ENCODE peak calls at places on chromosomes 7 and 10, in four cellular contexts. M, P, O and F are unnamed samples.

GRCh38 chr10:71241899-71242620 is 29.7 kb downstream of the UNC5B start:
- DNase-seq in M (no peak), P (no peak), O (no peak), F (no peak)

GRCh38 chr10:112353046-112353445 is 20.9 kb upstream of the ACSL5 start:
- DNase-seq in M (no peak), P (no peak), O (no peak), F (no peak)

GRCh38 chr10:47065903-47066302 is 154.7 kb downstream of the PTPN20 start:
- DNase-seq in M (no peak), P (no peak), O (no peak), F (no peak)

GRCh38 chr7:41987-42386 is 150.4 kb upstream of the FAM20C start:
- DNase-seq in M (no peak), P (no peak), O (no peak), F (no peak)

GRCh38 chr10:21336476-21337170 is 188.9 kb downstream of the SKIDA1 start:
- DNase-seq in M (no peak), P (peak; percentile 85), O (peak; percentile 86), F (no peak)

GRCh38 chr7:121516791-121517305 is 120.7 kb upstream of the FAM3C start:
- DNase-seq in M (no peak), P (no peak), O (no peak), F (no peak)

GRCh38 chr7:11060883-11061282 is 87.2 kb downstream of the PHF14 start:
- DNase-seq in M (no peak), P (no peak), O (no peak), F (no peak)

GRCh38 chr7:40436761-40437160 is 302.0 kb downstream of the SUGCT start:
- DNase-seq in M (no peak), P (no peak), O (no peak), F (no peak)

GRCh38 chr7:96407427-96407826 is 85.5 kb upstream of the SLC25A13 start:
- DNase-seq in M (no peak), P (no peak), O (no peak), F (no peak)

GRCh38 chr7:41247128-41247865 is 455.6 kb downstream of the INHBA start:
- DNase-seq in M (no peak), P (no peak), O (no peak), F (no peak)

GRCh38 chr10:125149278-125150047 is 10.9 kb downstream of the CTBP2 start:
- DNase-seq in M (no peak), P (peak; percentile 67), O (peak; percentile 53), F (no peak)

GRCh38 chr10:86868353-86868752 is 89.1 kb downstream of the MMRN2 start:
- DNase-seq in M (no peak), P (peak; percentile 95), O (no peak), F (no peak)

GRCh38 chr7:151494569-151495284 is 25.0 kb downstream of the RHEB start:
- DNase-seq in M (no peak), P (no peak), O (no peak), F (no peak)

GRCh38 chr7:85974176-85974575 is 669.5 kb upstream of the GRM3 start:
- DNase-seq in M (no peak), P (no peak), O (no peak), F (no peak)

GRCh38 chr7:80622531-80622930 is 15.9 kb upstream of the CD36 start:
- DNase-seq in M (no peak), P (no peak), O (no peak), F (no peak)

GRCh38 chr7:22853138-22853537 is 30.5 kb upstream of the TOMM7 start:
- DNase-seq in M (no peak), P (no peak), O (no peak), F (no peak)

GRCh38 chr10:48213047-48213446 is 61.4 kb downstream of the FRMPD2 start:
- DNase-seq in M (no peak), P (no peak), O (no peak), F (no peak)

GRCh38 chr7:158470336-158470735 is 117.3 kb downstream of the PTPRN2 start:
- DNase-seq in M (no peak), P (peak; percentile 48), O (no peak), F (no peak)

GRCh38 chr10:76939862-76940495 is 697.6 kb downstream of the KCNMA1 start:
- DNase-seq in M (no peak), P (no peak), O (no peak), F (no peak)

GRCh38 chr7:17233643-17234397 is 64.6 kb upstream of the AHR start:
- DNase-seq in M (peak; percentile 58), P (no peak), O (no peak), F (no peak)

GRCh38 chr7:110809832-110810231 is 281.1 kb upstream of the LRRN3 start:
- DNase-seq in M (no peak), P (no peak), O (no peak), F (no peak)

GRCh38 chr7:43385856-43386255 is 197.1 kb upstream of the STK17A start:
- DNase-seq in M (no peak), P (no peak), O (no peak), F (no peak)

GRCh38 chr7:156490021-156490800 is 150.4 kb upstream of the RNF32 start:
- DNase-seq in M (no peak), P (no peak), O (no peak), F (no peak)

GRCh38 chr10:97378933-97379921 is 21.9 kb downstream of the RRP12 start:
- DNase-seq in M (no peak), P (no peak), O (no peak), F (no peak)

GRCh38 chr10:73601486-73601921 is 10.4 kb upstream of the USP54 start:
- DNase-seq in M (no peak), P (peak; percentile 49), O (no peak), F (no peak)

GRCh38 chr7:148503900-148504487 is 86.6 kb upstream of the C7orf33 start:
- DNase-seq in M (peak; percentile 56), P (peak; percentile 52), O (peak; percentile 16), F (no peak)

GRCh38 chr10:124000792-124001201 is 92.6 kb downstream of the CHST15 start:
- DNase-seq in M (no peak), P (no peak), O (no peak), F (no peak)

GRCh38 chr10:110648743-110649651 is 4.9 kb downstream of the RBM20 start:
- DNase-seq in M (no peak), P (no peak), O (no peak), F (no peak)

GRCh38 chr7:151851160-151851751 is 25.7 kb downstream of the PRKAG2 start:
- DNase-seq in M (peak; percentile 23), P (no peak), O (no peak), F (no peak)

GRCh38 chr7:80608292-80608691 is 30.1 kb upstream of the CD36 start:
- DNase-seq in M (no peak), P (no peak), O (no peak), F (no peak)

GRCh38 chr7:131898418-131898817 is 342.0 kb upstream of the PODXL start:
- DNase-seq in M (no peak), P (no peak), O (no peak), F (no peak)

GRCh38 chr10:24350111-24350921 is 141.4 kb downstream of the KIAA1217 start:
- DNase-seq in M (no peak), P (no peak), O (no peak), F (no peak)

GRCh38 chr7:103487419-103487818 is 41.4 kb upstream of the SLC26A5 start:
- DNase-seq in M (no peak), P (no peak), O (no peak), F (no peak)

GRCh38 chr10:6491841-6492609 is 88.1 kb downstream of the PRKCQ start:
- DNase-seq in M (no peak), P (no peak), O (no peak), F (no peak)

GRCh38 chr10:132922872-132923271 is 19.5 kb downstream of the CFAP46 start:
- DNase-seq in M (no peak), P (no peak), O (no peak), F (no peak)

GRCh38 chr7:30224511-30225031 is 59.8 kb upstream of the ZNRF2 start:
- DNase-seq in M (peak; percentile 66), P (no peak), O (no peak), F (no peak)

GRCh38 chr7:30225863-30226361 is 58.5 kb upstream of the ZNRF2 start:
- DNase-seq in M (peak; percentile 83), P (no peak), O (no peak), F (peak; percentile 76)

GRCh38 chr7:30222519-30223213 is 61.7 kb upstream of the ZNRF2 start:
- DNase-seq in M (peak; percentile 18), P (peak; percentile 18), O (no peak), F (no peak)

GRCh38 chr7:30231271-30231670 is 53.1 kb upstream of the ZNRF2 start:
- DNase-seq in M (no peak), P (no peak), O (no peak), F (no peak)

GRCh38 chr7:30226593-30227268 is 57.7 kb upstream of the ZNRF2 start:
- DNase-seq in M (no peak), P (peak; percentile 84), O (peak; percentile 58), F (no peak)
- TF ChIP-seq CTCF in M (no peak), P (peak; percentile 66), O (peak; percentile 46), F (peak; percentile 11)

GRCh38 chr10:68876919-68877250 is 24.2 kb upstream of the DDX50 start:
- DNase-seq in M (no peak), P (no peak), O (no peak), F (no peak)
- TF ChIP-seq CTCF in M (no peak), P (no peak), O (no peak), F (no peak)

DNA sequence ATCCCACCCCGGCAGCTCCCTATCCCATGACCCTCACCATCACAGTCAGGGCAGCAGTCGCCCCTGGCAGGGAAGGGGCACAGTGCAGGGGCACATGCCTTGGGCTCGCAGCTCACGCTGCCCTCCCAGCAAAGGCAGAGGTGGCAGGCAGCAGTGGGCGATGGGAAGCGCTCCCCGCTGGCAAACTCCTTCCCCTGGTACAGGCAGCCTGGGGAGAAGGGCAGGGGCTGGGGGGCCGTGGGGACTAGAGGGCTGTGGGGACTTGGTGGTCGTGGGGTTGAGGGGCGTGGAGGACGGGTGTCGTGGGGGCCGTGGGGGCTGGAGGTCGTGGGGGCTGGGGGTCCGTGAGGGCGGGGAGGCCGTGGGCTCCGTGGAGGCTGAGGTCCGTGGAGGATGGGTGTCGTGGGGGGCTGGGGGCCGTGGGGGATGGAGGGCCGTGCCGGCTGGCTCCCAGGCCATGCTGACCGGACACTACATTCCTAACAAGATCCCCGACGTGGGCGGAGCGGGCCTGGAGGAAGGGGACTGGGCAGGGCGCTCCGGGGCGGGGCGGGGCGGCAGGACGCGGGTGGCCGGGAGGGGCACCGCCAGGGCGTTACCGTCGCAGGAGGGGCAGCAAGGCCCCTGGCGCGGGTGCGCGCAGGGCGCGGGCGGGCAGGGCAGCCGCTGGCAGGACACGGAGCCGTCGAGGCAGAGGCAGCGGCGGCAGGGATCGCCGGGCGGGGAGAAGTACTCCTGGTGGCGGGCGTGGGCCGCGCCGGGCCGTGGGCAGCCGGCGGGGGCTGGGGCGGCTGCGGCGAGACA is 20.0 kb downstream of the KCP start:
- DNase-seq in M (no peak), P (peak; percentile 66), O (peak; percentile 47), F (no peak)
- TF ChIP-seq CTCF in M (no peak), P (no peak), O (no peak), F (no peak)

GRCh38 chr7:26500749-26501352 is 209.2 kb downstream of the SNX10 start:
- DNase-seq in M (peak; percentile 55), P (peak; percentile 63), O (peak; percentile 26), F (peak; percentile 21)
- TF ChIP-seq CTCF in M (peak; percentile 47), P (peak; percentile 78), O (peak; percentile 69), F (peak; percentile 51)